ENCODE peak calls at places on chromosomes 4 and X, in eight cellular contexts. I is GM10248, Q is brain microvascular endothelial cell, J is bronchial epithelial cell, M is lower lobe of right lung, K is left ventricle myocardium inferior, O is thoracic aorta, F is endodermal cell. B is an unnamed sample.

GRCh38 chrX:7090506-7091095 is 56.9 kb upstream of the STS start:
- DNase-seq in I (no peak), Q (no peak), J (no peak), M (no peak), K (no peak), O (no peak), F (no peak), B (no peak)

GRCh38 chr4:82555279-82555678 is 6.5 kb downstream of the TMEM150C start:
- DNase-seq in I (no peak), Q (no peak), J (no peak), M (no peak), K (no peak), O (no peak), F (no peak), B (no peak)

GRCh38 chrX:108439434-108439883 is at the start of gene COL4A5:
- DNase-seq in I (no peak), Q (peak), J (peak), M (peak), K (peak), O (no peak), F (peak), B (no peak)

GRCh38 chr4:115201042-115201330 is 87.6 kb upstream of the NDST4 start:
- DNase-seq in I (no peak), Q (no peak), J (no peak), M (no peak), K (no peak), O (no peak), F (peak), B (no peak)

GRCh38 chr4:13542577-13543042 is 1.7 kb downstream of the NKX3-2 start:
- DNase-seq in I (peak), Q (no peak), J (no peak), M (no peak), K (no peak), O (no peak), F (peak), B (peak)

GRCh38 chr4:184448828-184449227 is 25.5 kb downstream of the IRF2 start:
- DNase-seq in I (peak), Q (peak), J (no peak), M (peak), K (peak), O (no peak), F (no peak), B (peak)

GRCh38 chr4:1767770-1768366 is 25.2 kb upstream of the FGFR3 start:
- DNase-seq in I (peak), Q (no peak), J (peak), M (peak), K (no peak), O (no peak), F (peak), B (peak)

GRCh38 chr4:79253168-79253567 is 72.7 kb downstream of the NAA11 start:
- DNase-seq in I (no peak), Q (no peak), J (no peak), M (no peak), K (no peak), O (no peak), F (no peak), B (no peak)

GRCh38 chr4:44583393-44583792 is 68.0 kb downstream of the YIPF7 start:
- DNase-seq in I (no peak), Q (no peak), J (no peak), M (no peak), K (no peak), O (no peak), F (peak), B (peak)

GRCh38 chr4:119518915-119519410 is 109.6 kb downstream of the PDE5A start:
- DNase-seq in I (no peak), Q (no peak), J (no peak), M (no peak), K (no peak), O (no peak), F (no peak), B (no peak)

GRCh38 chr4:2535386-2536192 is 858 bp upstream of the FAM193A start:
- DNase-seq in I (peak), Q (no peak), J (no peak), M (peak), K (peak), O (peak), F (peak), B (peak)

GRCh38 chr4:142380052-142380598 is 466.0 kb downstream of the INPP4B start:
- DNase-seq in I (no peak), Q (no peak), J (peak), M (no peak), K (no peak), O (no peak), F (no peak), B (no peak)

GRCh38 chr4:6926681-6927478 is 17.3 kb downstream of the TBC1D14 start:
- DNase-seq in I (no peak), Q (peak), J (no peak), M (peak), K (peak), O (no peak), F (peak), B (no peak)

GRCh38 chr4:87270144-87270543 is 49.7 kb upstream of the KLHL8 start:
- DNase-seq in I (no peak), Q (peak), J (peak), M (no peak), K (no peak), O (no peak), F (peak), B (peak)

GRCh38 chrX:150201841-150202240 is 161.3 kb upstream of the MAMLD1 start:
- DNase-seq in I (no peak), Q (no peak), J (no peak), M (no peak), K (no peak), O (no peak), F (no peak), B (no peak)

GRCh38 chr4:108619372-108620100 is 840 bp upstream of the RPL34 start:
- DNase-seq in I (no peak), Q (no peak), J (no peak), M (no peak), K (no peak), O (no peak), F (peak), B (no peak)

GRCh38 chr4:123352240-123352945 is 44.2 kb upstream of the SPRY1 start:
- DNase-seq in I (no peak), Q (no peak), J (peak), M (no peak), K (no peak), O (no peak), F (no peak), B (no peak)

GRCh38 chr4:9592010-9592409 is 147.8 kb downstream of the DEFB131A start:
- DNase-seq in I (no peak), Q (no peak), J (no peak), M (no peak), K (no peak), O (no peak), F (no peak), B (no peak)

GRCh38 chr4:10891866-10892265 is 207.3 kb upstream of the CLNK start:
- DNase-seq in I (no peak), Q (no peak), J (no peak), M (no peak), K (no peak), O (no peak), F (no peak), B (no peak)

GRCh38 chr4:70703695-70704332 is 15.5 kb downstream of the UTP3 start:
- DNase-seq in I (no peak), Q (peak), J (peak), M (no peak), K (no peak), O (no peak), F (no peak), B (peak)

GRCh38 chr4:131644619-131645018 is 1504.5 kb upstream of the PCDH10 start:
- DNase-seq in I (no peak), Q (no peak), J (peak), M (no peak), K (no peak), O (no peak), F (peak), B (no peak)

GRCh38 chrX:17375631-17376380 is 806 bp downstream of the NHS start:
- DNase-seq in I (no peak), Q (no peak), J (no peak), M (no peak), K (peak), O (no peak), F (peak), B (no peak)

GRCh38 chrX:12955882-12956703 is 18.8 kb upstream of the TMSB4X start:
- DNase-seq in I (peak), Q (peak), J (peak), M (peak), K (peak), O (no peak), F (no peak), B (no peak)

GRCh38 chr4:164949448-164950118 is 27.9 kb downstream of the TRIM61 start:
- DNase-seq in I (no peak), Q (no peak), J (no peak), M (no peak), K (no peak), O (no peak), F (peak), B (no peak)
- TF ChIP-seq CTCF in I (peak), Q (peak), J (no peak), M (no peak), K (no peak), O (no peak), F (peak), B (peak)

DNA sequence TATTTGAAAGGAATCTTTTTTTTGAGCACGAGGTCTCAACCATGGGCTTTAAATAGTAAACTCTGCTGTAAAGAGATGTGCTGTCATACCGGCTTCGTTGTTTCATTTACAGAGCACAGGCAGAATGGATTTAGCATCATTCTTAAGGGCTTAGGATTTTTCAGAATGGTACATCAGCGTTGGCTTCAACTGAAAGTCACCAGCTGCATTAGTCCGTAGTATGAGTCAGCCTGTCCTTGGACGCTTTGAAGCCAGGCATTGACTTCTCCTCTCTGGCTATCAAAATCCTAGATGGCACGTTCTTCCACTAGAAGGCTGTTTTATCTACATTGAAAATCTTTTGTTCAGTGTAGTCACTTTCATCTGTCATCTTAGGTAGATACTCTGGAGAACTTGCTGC is 23.6 kb downstream of the COX18 start:
- DNase-seq in I (no peak), Q (no peak), J (no peak), M (no peak), K (no peak), O (no peak), F (no peak), B (no peak)
- TF ChIP-seq CTCF in I (no peak), Q (no peak), J (no peak), M (no peak), K (no peak), O (no peak), F (no peak), B (no peak)

DNA sequence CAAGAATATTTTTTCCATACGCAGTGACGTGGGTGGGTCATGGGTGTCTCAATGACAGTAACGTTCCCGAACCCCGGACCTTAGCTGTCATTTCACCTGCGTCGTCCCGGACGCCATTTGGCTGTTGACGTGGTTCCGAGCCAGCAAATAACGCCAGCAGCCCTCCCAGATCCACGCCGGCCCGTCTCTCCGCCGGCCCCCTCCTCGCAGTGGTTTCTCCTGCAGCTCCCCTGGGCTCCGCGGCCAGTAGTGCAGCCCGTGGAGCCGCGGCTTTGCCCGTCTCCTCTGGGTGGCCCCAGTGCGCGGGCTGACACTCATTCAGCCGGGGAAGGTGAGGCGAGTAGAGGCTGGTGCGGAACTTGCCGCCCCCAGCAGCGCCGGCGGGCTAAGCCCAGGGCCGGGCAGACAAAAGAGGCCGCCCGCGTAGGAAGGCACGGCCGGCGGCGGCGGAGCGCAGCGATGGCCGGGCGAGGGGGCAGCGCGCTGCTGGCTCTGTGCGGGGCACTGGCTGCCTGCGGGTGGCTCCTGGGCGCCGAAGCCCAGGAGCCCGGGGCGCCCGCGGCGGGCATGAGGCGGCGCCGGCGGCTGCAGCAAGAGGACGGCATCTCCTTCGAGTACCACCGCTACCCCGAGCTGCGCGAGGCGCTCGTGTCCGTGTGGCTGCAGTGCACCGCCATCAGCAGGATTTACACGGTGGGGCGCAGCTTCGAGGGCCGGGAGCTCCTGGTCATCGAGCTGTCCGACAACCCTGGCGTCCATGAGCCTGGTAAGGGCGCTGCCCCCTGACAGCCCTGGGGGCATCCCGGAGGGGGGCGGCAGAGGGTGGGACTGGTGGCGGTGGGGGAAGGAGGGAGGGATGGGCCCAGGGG is at the start of gene CPE:
- DNase-seq in I (peak), Q (peak), J (peak), M (peak), K (peak), O (peak), F (peak), B (peak)
- TF ChIP-seq CTCF in I (no peak), Q (peak), J (peak), M (peak), K (peak), O (peak), F (peak), B (peak)

GRCh38 chrX:135981662-135982061 is 3.6 kb upstream of the SLC9A6 start:
- DNase-seq in I (no peak), Q (no peak), J (no peak), M (no peak), K (no peak), O (no peak), F (no peak), B (no peak)
- TF ChIP-seq CTCF in I (no peak), Q (no peak), J (no peak), M (no peak), K (no peak), O (no peak), F (no peak), B (no peak)

DNA sequence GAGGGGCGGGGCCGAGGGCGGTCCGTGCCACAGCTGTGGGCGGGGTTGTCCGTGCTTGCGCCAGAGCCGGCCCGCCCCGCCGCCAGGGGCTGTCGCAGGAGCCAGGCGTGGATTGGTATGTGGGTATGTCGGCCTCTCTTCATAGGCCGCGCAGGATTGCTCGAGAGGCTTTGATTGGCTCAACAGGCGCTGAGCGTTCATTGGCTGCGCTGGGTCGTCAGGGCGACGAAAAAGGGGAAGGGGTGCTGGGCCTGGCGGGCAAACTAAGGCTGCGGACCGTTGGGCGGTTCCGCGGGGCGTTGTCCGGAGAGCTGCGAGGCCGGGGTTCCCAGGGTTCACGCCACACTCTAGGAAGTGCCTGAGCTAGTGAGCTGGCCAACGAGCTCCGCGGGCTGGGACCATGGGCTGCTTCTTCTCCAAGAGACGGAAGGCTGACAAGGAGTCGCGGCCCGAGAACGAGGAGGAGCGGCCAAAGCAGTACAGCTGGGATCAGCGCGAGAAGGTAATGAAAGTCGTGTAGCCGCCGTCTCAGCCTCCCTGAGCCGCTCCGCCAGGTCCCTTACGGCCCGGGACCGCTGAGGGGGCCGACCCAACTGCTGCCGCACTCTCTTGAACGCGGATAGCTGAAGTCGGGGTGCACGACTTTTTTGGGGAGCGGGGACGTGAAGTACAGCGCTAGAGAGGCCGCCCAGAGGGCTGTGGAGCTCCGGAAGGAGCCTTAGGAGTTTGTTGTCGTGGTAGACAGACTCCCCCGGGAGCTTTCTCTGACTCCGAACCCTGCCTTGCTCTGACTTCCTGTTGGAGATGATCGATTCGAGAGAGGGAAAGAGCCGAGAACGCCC is at the start of gene RP2:
- DNase-seq in I (peak), Q (peak), J (peak), M (peak), K (peak), O (peak), F (peak), B (peak)
- TF ChIP-seq CTCF in I (no peak), Q (peak), J (peak), M (peak), K (peak), O (no peak), F (peak), B (no peak)

DNA sequence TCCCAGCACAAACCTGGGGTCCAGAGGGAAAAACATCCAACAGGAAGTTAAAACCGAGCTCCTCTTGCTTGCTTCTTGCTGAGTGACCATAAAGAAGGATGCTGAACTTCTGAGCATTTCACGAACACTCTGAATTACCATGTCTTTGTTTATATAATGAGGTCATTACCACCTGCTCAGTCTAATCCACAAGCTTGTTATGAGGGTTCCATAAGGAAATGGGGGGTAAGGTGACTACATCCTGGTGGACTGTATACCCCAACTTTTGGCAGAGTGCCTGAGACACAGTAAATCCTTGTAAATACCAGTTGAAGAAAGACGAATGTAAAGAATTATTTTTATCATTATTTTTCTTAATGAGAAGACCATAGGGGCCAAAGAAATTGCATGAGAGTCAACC is 16.8 kb downstream of the CCDC149 start:
- DNase-seq in I (no peak), Q (no peak), J (no peak), M (no peak), K (no peak), O (no peak), F (no peak), B (no peak)
- TF ChIP-seq CTCF in I (no peak), Q (no peak), J (no peak), M (no peak), K (no peak), O (no peak), F (no peak), B (no peak)

GRCh38 chr4:110163327-110164070 is 34.9 kb downstream of the ELOVL6 start:
- DNase-seq in I (no peak), Q (peak), J (peak), M (no peak), K (no peak), O (no peak), F (no peak), B (no peak)
- TF ChIP-seq CTCF in I (no peak), Q (no peak), J (no peak), M (no peak), K (no peak), O (no peak), F (no peak), B (no peak)

DNA sequence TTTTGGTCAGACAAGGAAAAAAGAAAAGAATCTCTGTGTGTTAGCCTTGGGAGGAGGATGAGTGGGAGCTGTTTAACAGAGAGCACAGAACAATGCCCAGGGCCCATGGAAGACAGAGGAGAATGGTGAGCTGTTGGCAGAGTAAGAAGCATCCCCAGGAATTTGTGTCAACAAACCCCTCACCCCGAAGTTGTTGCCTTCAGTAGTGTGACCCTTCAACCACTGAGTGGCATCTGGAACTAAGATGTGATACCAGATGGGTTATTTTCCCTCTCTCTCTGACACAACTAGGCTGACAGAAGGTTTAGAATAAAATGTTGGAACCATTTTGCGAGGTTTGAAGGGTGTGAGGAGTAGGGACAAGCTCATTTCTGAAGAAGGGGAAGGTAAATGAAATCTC is 25.1 kb downstream of the IGSF1 start:
- DNase-seq in I (no peak), Q (no peak), J (no peak), M (no peak), K (no peak), O (no peak), F (no peak), B (no peak)
- TF ChIP-seq CTCF in I (no peak), Q (no peak), J (no peak), M (no peak), K (no peak), O (no peak), F (no peak), B (no peak)

GRCh38 chrX:68835104-68835442 is 6.3 kb downstream of the EFNB1 start:
- DNase-seq in I (no peak), Q (no peak), J (no peak), M (no peak), K (no peak), O (no peak), F (no peak), B (no peak)

GRCh38 chrX:68838571-68838910 is 9.7 kb downstream of the EFNB1 start:
- DNase-seq in I (no peak), Q (no peak), J (no peak), M (no peak), K (no peak), O (no peak), F (no peak), B (no peak)

GRCh38 chrX:68834371-68835103 is 5.7 kb downstream of the EFNB1 start:
- DNase-seq in I (no peak), Q (no peak), J (no peak), M (no peak), K (no peak), O (no peak), F (no peak), B (no peak)

GRCh38 chrX:68835468-68835867 is 6.6 kb downstream of the EFNB1 start:
- DNase-seq in I (no peak), Q (no peak), J (no peak), M (no peak), K (no peak), O (no peak), F (no peak), B (no peak)

DNA sequence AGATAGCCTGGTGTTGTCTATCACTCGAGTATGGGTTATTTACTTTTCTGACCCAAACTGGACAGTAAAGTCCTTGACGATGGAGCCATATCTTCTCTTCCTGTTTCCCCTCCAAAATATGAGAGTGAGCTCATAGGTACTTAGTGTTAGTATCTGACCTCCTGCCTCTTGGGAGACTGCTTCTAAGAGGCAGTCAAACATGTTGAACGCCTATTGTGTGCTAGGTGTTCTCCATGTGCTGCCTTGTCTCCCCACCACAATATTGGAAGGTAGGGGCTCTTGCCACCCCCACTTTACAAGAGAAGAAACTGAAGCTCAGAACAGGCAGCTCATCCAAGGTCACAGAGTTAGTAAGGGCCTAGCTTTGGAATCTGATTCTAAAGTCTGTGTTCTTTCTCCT is 8.3 kb downstream of the EFNB1 start:
- DNase-seq in I (no peak), Q (no peak), J (no peak), M (no peak), K (no peak), O (no peak), F (no peak), B (no peak)
- TF ChIP-seq CTCF in I (no peak), Q (no peak), J (no peak), M (no peak), K (no peak), O (no peak), F (no peak), B (no peak)